ENCODE peak calls at places on chromosome 10, in six cellular contexts. F is naive thymus-derived CD4-positive, alpha-beta T cell; Q is GM12865; O is tibial artery; P is WTC11; J is iPS DF 6.9. L is an unnamed sample.

GRCh38 chr10:79344502-79345195 is 2.6 kb upstream of the PPIF start:
- DNase-seq in Q (no peak), J (no peak), P (no peak), O (no peak), F (no peak), L (no peak)

GRCh38 chr10:106661133-106661766 is 503.3 kb downstream of the SORCS1 start:
- DNase-seq in F (no peak), Q (no peak), O (no peak), P (no peak), J (no peak), L (no peak)

GRCh38 chr10:96850825-96851224 is 18.7 kb downstream of the LCOR start:
- DNase-seq in F (no peak), J (no peak), P (no peak), Q (no peak), O (no peak), L (no peak)

GRCh38 chr10:24825551-24825950 is 101.9 kb upstream of the ARHGAP21 start:
- DNase-seq in J (no peak), Q (no peak), O (no peak), P (no peak), F (no peak), L (no peak)

GRCh38 chr10:102596506-102596971 is 47.7 kb upstream of the TRIM8 start:
- DNase-seq in P (peak), Q (peak), O (no peak), F (no peak), J (peak), L (peak)

GRCh38 chr10:121179006-121179405 is 327.8 kb downstream of the WDR11 start:
- DNase-seq in F (no peak), O (no peak), J (no peak), Q (no peak), P (no peak), L (no peak)

GRCh38 chr10:126060232-126060935 is 164.0 kb downstream of the FANK1 start:
- DNase-seq in Q (no peak), O (peak), J (no peak), F (no peak), P (no peak), L (no peak)

GRCh38 chr10:34392641-34393170 is 422.4 kb downstream of the PARD3 start:
- DNase-seq in Q (no peak), F (no peak), J (no peak), O (no peak), P (no peak), L (no peak)

GRCh38 chr10:127034224-127034623 is 129.0 kb downstream of the DOCK1 start:
- DNase-seq in O (no peak), P (no peak), J (no peak), F (no peak), Q (no peak), L (no peak)

GRCh38 chr10:19782430-19783089 is 33.7 kb upstream of the PLXDC2 start:
- DNase-seq in Q (no peak), J (no peak), F (no peak), O (no peak), P (no peak), L (no peak)

GRCh38 chr10:113347508-113347907 is 205.3 kb upstream of the HABP2 start:
- DNase-seq in O (peak), F (no peak), J (no peak), P (no peak), Q (no peak), L (no peak)

GRCh38 chr10:25890995-25891394 is 43.0 kb upstream of the MYO3A start:
- DNase-seq in O (no peak), P (no peak), J (no peak), F (no peak), Q (no peak), L (no peak)

GRCh38 chr10:22554481-22555182 is 159.7 kb downstream of the PIP4K2A start:
- DNase-seq in F (no peak), J (no peak), P (no peak), O (peak), Q (no peak), L (no peak)

GRCh38 chr10:5840314-5841307 is 27.4 kb upstream of the GDI2 start:
- DNase-seq in O (no peak), Q (peak), J (no peak), F (no peak), P (no peak), L (peak)

GRCh38 chr10:21943633-21944265 is 59.8 kb downstream of the DNAJC1 start:
- DNase-seq in F (no peak), J (no peak), P (no peak), Q (no peak), O (no peak), L (no peak)

GRCh38 chr10:61975107-61975932 is 73.8 kb downstream of the ARID5B start:
- DNase-seq in J (no peak), Q (peak), F (no peak), O (no peak), P (no peak), L (no peak)

GRCh38 chr10:131829156-131829930 is 71.5 kb upstream of the PPP2R2D start:
- DNase-seq in Q (no peak), P (peak), O (peak), F (no peak), J (no peak), L (no peak)

GRCh38 chr10:116098411-116099019 is 174.5 kb downstream of the GFRA1 start:
- DNase-seq in F (no peak), Q (no peak), P (no peak), J (no peak), O (no peak), L (no peak)

GRCh38 chr10:121823993-121824463 is 103.8 kb downstream of the ATE1 start:
- DNase-seq in Q (peak), F (no peak), O (no peak), P (no peak), J (peak), L (peak)

GRCh38 chr10:67669978-67670377 is 26.0 kb downstream of the CTNNA3 start:
- DNase-seq in Q (no peak), O (no peak), J (no peak), F (no peak), P (no peak), L (no peak)

GRCh38 chr10:12337973-12338372 is 11.4 kb upstream of the CAMK1D start:
- DNase-seq in P (no peak), Q (no peak), O (no peak), J (no peak), F (no peak), L (no peak)

GRCh38 chr10:91328320-91328984 is 81.7 kb upstream of the HECTD2 start:
- DNase-seq in P (no peak), J (no peak), Q (no peak), O (no peak), F (no peak), L (no peak)

GRCh38 chr10:131172433-131172832 is 139.1 kb downstream of the TCERG1L start:
- DNase-seq in O (no peak), Q (no peak), P (no peak), F (no peak), J (no peak), L (no peak)

GRCh38 chr10:70162892-70163201 is 7.5 kb downstream of the SAR1A start:
- DNase-seq in J (no peak), F (peak), Q (peak), O (no peak), P (no peak), L (no peak)

GRCh38 chr10:47182934-47183725 is 116.9 kb upstream of the GDF10 start:
- DNase-seq in J (no peak), P (no peak), Q (no peak), F (no peak), O (no peak), L (no peak)

GRCh38 chr10:103969436-103969835 is 2.5 kb downstream of the SLK start:
- DNase-seq in P (no peak), F (no peak), J (no peak), O (no peak), Q (no peak), L (no peak)

GRCh38 chr10:19169684-19170083 is 121.1 kb downstream of the MALRD1 start:
- DNase-seq in J (no peak), F (no peak), O (no peak), P (no peak), Q (no peak), L (no peak)

GRCh38 chr10:35872666-35873065 is 230.6 kb upstream of the FZD8 start:
- DNase-seq in J (no peak), P (no peak), Q (no peak), O (no peak), F (no peak), L (no peak)

GRCh38 chr10:58806970-58807630 is 294.4 kb downstream of the BICC1 start:
- DNase-seq in P (no peak), Q (no peak), J (no peak), F (no peak), O (no peak), L (no peak)

GRCh38 chr10:114022292-114022691 is 21.4 kb upstream of the ADRB1 start:
- DNase-seq in P (no peak), Q (no peak), F (no peak), O (no peak), J (no peak), L (no peak)

GRCh38 chr10:77070892-77071595 is 566.6 kb downstream of the KCNMA1 start:
- DNase-seq in J (no peak), O (peak), P (no peak), F (no peak), Q (no peak), L (no peak)

GRCh38 chr10:113142601-113143000 is 192.6 kb downstream of the TCF7L2 start:
- DNase-seq in P (no peak), F (no peak), O (no peak), J (no peak), Q (no peak), L (no peak)

GRCh38 chr10:70603439-70603778 is 868 bp upstream of the PRF1 start:
- DNase-seq in P (no peak), Q (no peak), F (no peak), O (no peak), J (no peak), L (no peak)

GRCh38 chr10:116828121-116828520 is 21.2 kb upstream of the ENO4 start:
- DNase-seq in J (no peak), P (no peak), F (no peak), Q (no peak), O (no peak), L (no peak)

GRCh38 chr10:77836299-77836820 is 90.2 kb downstream of the DLG5 start:
- DNase-seq in P (no peak), F (peak), J (no peak), Q (peak), O (peak), L (peak)

GRCh38 chr10:119203006-119203405 is 4.4 kb upstream of the GRK5 start:
- DNase-seq in O (no peak), J (no peak), Q (no peak), P (no peak), F (no peak), L (no peak)

GRCh38 chr10:34524369-34525091 is 290.6 kb downstream of the PARD3 start:
- DNase-seq in F (no peak), J (no peak), O (no peak), Q (no peak), P (no peak), L (no peak)

GRCh38 chr10:127715782-127716378 is 21.1 kb upstream of the FOXI2 start:
- DNase-seq in F (no peak), Q (peak), O (no peak), J (no peak), P (no peak), L (peak)

GRCh38 chr10:28668363-28669226 is 8.7 kb upstream of the BAMBI start:
- DNase-seq in O (peak), F (no peak), P (peak), Q (peak), J (no peak), L (no peak)

L was measured in Karpas-422.